ENCODE peak calls at places on chromosomes 6 and 20, in ten cellular contexts. S, K, O, I, B, D, Q, X, H and G are unnamed samples.

GRCh38 chr6:17132967-17133366 is 31.1 kb downstream of the STMND1 start:
- DNase-seq in B (no peak), Q (no peak), K (no peak), S (no peak), I (no peak), X (no peak), O (no peak), D (no peak), H (no peak), G (no peak)

GRCh38 chr20:10524034-10524476 is 89.0 kb downstream of the SLX4IP start:
- DNase-seq in S (no peak), D (peak; percentile 32), Q (no peak), O (peak; percentile 38), K (no peak), X (peak; percentile 70), I (no peak), B (no peak), H (no peak), G (no peak)

GRCh38 chr6:123715243-123715863 is 78.6 kb upstream of the TRDN start:
- DNase-seq in D (no peak), X (no peak), B (peak; percentile 31), K (peak; percentile 36), Q (peak; percentile 15), I (no peak), S (peak; percentile 10), O (no peak), H (peak; percentile 9), G (no peak)

GRCh38 chr6:141675957-141676356 is 456.8 kb upstream of the GJE1 start:
- DNase-seq in K (no peak), B (no peak), D (no peak), H (no peak), I (no peak), Q (no peak), S (no peak), X (no peak), O (no peak), G (no peak)

GRCh38 chr6:33313709-33314514 is at the start of gene TAPBP:
- DNase-seq in D (peak; percentile 62), Q (no peak), B (no peak), H (peak; percentile 60), I (peak; percentile 86), O (peak; percentile 45), X (peak; percentile 55), K (peak; percentile 63), S (peak; percentile 75), G (peak; percentile 83)

GRCh38 chr20:63850689-63851547 is 10.4 kb upstream of the ABHD16B start:
- DNase-seq in S (no peak), O (no peak), H (no peak), K (no peak), X (peak; percentile 4), Q (no peak), B (no peak), I (no peak), D (no peak), G (no peak)

GRCh38 chr6:25054469-25054868 is 118.7 kb upstream of the RIPOR2 start:
- DNase-seq in D (no peak), H (no peak), O (peak; percentile 55), I (no peak), Q (no peak), K (no peak), S (no peak), X (no peak), B (no peak), G (no peak)

GRCh38 chr6:169669147-169669546 is 32.7 kb downstream of the WDR27 start:
- DNase-seq in K (no peak), Q (no peak), B (no peak), X (no peak), I (no peak), H (no peak), O (no peak), S (no peak), D (no peak), G (no peak)

GRCh38 chr6:31898200-31899011 is 908 bp upstream of the EHMT2 start:
- DNase-seq in S (peak; percentile 44), X (no peak), O (no peak), I (peak; percentile 34), B (peak; percentile 23), D (no peak), K (no peak), H (peak; percentile 21), Q (no peak), G (no peak)

GRCh38 chr6:86943819-86944407 is 6.6 kb downstream of the HTR1E start:
- DNase-seq in H (no peak), X (no peak), B (no peak), K (no peak), D (peak; percentile 35), O (no peak), S (no peak), I (no peak), Q (no peak), G (no peak)

GRCh38 chr6:150715132-150715531 is 115.4 kb downstream of the PLEKHG1 start:
- DNase-seq in D (no peak), O (no peak), Q (no peak), X (no peak), I (no peak), K (no peak), H (no peak), B (no peak), S (no peak), G (no peak)

GRCh38 chr20:10671221-10671849 is 2.5 kb downstream of the JAG1 start:
- DNase-seq in O (peak; percentile 91), H (peak; percentile 90), K (peak; percentile 64), D (peak; percentile 84), I (peak; percentile 3), X (no peak), B (no peak), S (peak; percentile 71), Q (peak; percentile 45), G (peak; percentile 92)

GRCh38 chr6:14905201-14905600 is 340.7 kb upstream of the JARID2 start:
- DNase-seq in X (no peak), B (no peak), D (no peak), K (no peak), S (no peak), I (no peak), Q (no peak), H (no peak), O (no peak), G (no peak)

GRCh38 chr6:42028234-42029061 is 21.9 kb upstream of the TAF8 start:
- DNase-seq in K (peak; percentile 45), I (no peak), D (no peak), S (no peak), B (no peak), H (no peak), O (peak; percentile 89), Q (no peak), X (no peak), G (peak; percentile 55)

GRCh38 chr6:17602888-17603287 is 2.8 kb downstream of the FAM8A1 start:
- DNase-seq in X (no peak), K (no peak), Q (no peak), S (no peak), H (no peak), I (no peak), D (no peak), O (no peak), B (no peak), G (no peak)

GRCh38 chr6:106380407-106380806 is 19.9 kb downstream of the CRYBG1 start:
- DNase-seq in I (no peak), K (no peak), B (no peak), S (no peak), H (no peak), Q (no peak), O (no peak), D (no peak), X (no peak), G (no peak)

GRCh38 chr20:37915800-37916570 is 13.1 kb downstream of the VSTM2L start:
- DNase-seq in D (no peak), I (no peak), B (no peak), H (no peak), K (no peak), O (no peak), S (peak; percentile 67), Q (no peak), X (no peak), G (no peak)

DNA sequence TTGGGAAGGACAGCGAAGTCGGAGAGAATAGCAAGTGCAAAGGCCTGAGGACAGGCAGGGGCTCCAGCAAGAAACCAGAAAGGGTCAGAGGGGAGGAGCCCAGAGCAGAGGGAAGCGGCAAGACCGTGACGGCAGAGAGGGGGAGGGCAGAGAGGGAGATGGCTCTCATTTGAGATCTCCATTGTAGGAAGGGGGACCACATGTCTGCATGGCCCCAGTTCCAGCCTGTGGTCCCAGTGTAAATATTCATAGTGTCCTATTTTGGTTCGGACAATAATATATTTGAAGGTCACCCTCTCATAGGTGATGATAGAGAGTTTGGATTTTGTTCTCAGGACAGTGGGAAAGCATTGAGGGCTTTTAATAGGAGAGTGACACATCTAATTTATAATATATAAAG is 231.1 kb upstream of the RNF24 start:
- DNase-seq in K (no peak), H (no peak), S (no peak), B (no peak), I (no peak), X (no peak), O (no peak), D (no peak), Q (no peak), G (no peak)
- H3K27me3 ChIP-seq in K (peaks cover 38% of the 10 kb centered on the region), H (no peaks in the 10 kb centered on the region), S (no peaks in the 10 kb centered on the region), B (peaks cover 6% of the 10 kb centered on the region), I (peaks cover 6% of the 10 kb centered on the region), X (no peaks in the 10 kb centered on the region), O (peaks cover 4% of the 10 kb centered on the region), D (no peaks in the 10 kb centered on the region), Q (peaks cover 4% of the 10 kb centered on the region), G (no peaks in the 10 kb centered on the region)

GRCh38 chr6:167847936-167848335 is 21.2 kb downstream of the AFDN start:
- DNase-seq in I (no peak), H (no peak), O (no peak), D (no peak), X (no peak), B (no peak), Q (no peak), S (no peak), K (no peak), G (no peak)
- H3K27ac ChIP-seq in I (no peak overlapping the region), H (peak overlapping the region; percentile 21), O (no peak overlapping the region), D (no peak overlapping the region), X (peak overlapping the region; percentile 53), B (no peak overlapping the region), Q (peak overlapping the region; percentile 69), S (peak overlapping the region; percentile 41), K (no peak overlapping the region), G (no peak overlapping the region)

DNA sequence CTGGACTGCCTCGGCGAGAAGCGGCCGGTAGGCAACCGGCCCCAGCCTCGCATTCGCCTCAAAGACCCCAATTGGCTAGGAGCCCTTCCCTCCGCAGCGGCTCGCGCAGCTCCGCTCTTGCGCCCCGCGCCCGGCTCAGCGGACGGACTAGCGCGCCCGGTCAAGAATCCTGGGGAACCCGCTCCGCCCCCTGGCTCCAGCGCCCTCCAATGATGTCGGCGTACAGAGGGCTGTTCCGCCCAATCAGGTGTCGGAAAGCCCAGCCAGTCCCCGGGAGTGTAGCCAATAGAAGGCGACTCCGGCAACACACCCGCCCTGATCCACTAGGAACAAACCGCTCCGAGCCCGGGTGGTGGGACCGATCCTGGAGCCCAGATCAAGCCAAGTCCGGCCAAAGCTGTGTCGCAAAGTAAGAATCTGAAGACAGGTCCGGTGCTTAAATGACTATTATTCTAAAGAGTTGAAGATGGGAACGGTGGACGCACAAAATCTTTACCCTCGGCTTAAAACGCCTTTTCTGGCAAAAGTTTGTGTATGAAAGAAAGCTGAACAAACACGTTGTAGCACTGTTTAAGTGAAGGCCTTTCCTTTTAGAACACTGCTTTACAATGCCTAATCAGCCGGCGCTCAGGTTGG is 132.2 kb downstream of the OGFRL1 start:
- DNase-seq in X (peak; percentile 95), S (peak; percentile 92), H (peak; percentile 96), Q (peak; percentile 89), I (no peak), D (peak; percentile 96), K (peak; percentile 94), B (peak; percentile 86), O (peak; percentile 96), G (peak; percentile 97)
- H3K4me3 ChIP-seq in X (peak overlapping the region; percentile 92), S (peak overlapping the region; percentile 93), H (peak overlapping the region; percentile 81), Q (peak overlapping the region; percentile 87), I (peak overlapping the region; percentile 24), D (peak overlapping the region; percentile 75), K (peak overlapping the region; percentile 51), B (peak overlapping the region; percentile 94), O (peak overlapping the region; percentile 90), G (peak overlapping the region; percentile 91)

GRCh38 chr6:2949121-2949520 is 22.2 kb downstream of the SERPINB6 start:
- DNase-seq in B (no peak), X (no peak), Q (no peak), I (no peak), O (no peak), D (no peak), S (no peak), K (peak; percentile 10), H (no peak), G (no peak)
- H3K27me3 ChIP-seq in B (no peaks in the 10 kb centered on the region), X (no peaks in the 10 kb centered on the region), Q (no peaks in the 10 kb centered on the region), I (no peaks in the 10 kb centered on the region), O (no peaks in the 10 kb centered on the region), D (no peaks in the 10 kb centered on the region), S (no peaks in the 10 kb centered on the region), K (no peaks in the 10 kb centered on the region), H (no peaks in the 10 kb centered on the region), G (no peaks in the 10 kb centered on the region)